ENCODE peak calls at places on chromosomes 3 and 15, in ten cellular contexts. One of them, this sample, is unnamed. For H3K4me1, the result is how much of the 10 kb centered on the place peaks cover.

GRCh38 chr3:98971183-98971681 is 69.7 kb upstream of the DCBLD2 start:
- DNase-seq in tibial artery: no peak
- DNase-seq in SK-N-SH: no peak
- DNase-seq in pancreas: no peak
- DNase-seq in neuronal stem cell: no peak
- DNase-seq in HAP-1: no peak
- DNase-seq in CD8-positive, alpha-beta T cell: no peak
- DNase-seq in heart right ventricle: no peak
- DNase-seq in mucosa of descending colon: no peak
- DNase-seq in PC-3: peak
- DNase-seq in this sample: peak

GRCh38 chr15:62394079-62394478 is 229.0 kb upstream of the C2CD4B start:
- DNase-seq in tibial artery: no peak
- DNase-seq in SK-N-SH: no peak
- DNase-seq in pancreas: no peak
- DNase-seq in neuronal stem cell: no peak
- DNase-seq in HAP-1: no peak
- DNase-seq in CD8-positive, alpha-beta T cell: no peak
- DNase-seq in heart right ventricle: no peak
- DNase-seq in mucosa of descending colon: no peak
- DNase-seq in PC-3: no peak
- DNase-seq in this sample: no peak

GRCh38 chr15:94453227-94453626 is 221.9 kb downstream of the MCTP2 start:
- DNase-seq in tibial artery: no peak
- DNase-seq in SK-N-SH: no peak
- DNase-seq in pancreas: no peak
- DNase-seq in neuronal stem cell: no peak
- DNase-seq in HAP-1: no peak
- DNase-seq in CD8-positive, alpha-beta T cell: no peak
- DNase-seq in heart right ventricle: no peak
- DNase-seq in mucosa of descending colon: no peak
- DNase-seq in PC-3: no peak
- DNase-seq in this sample: peak

GRCh38 chr3:99755831-99756230 is 61.8 kb upstream of the CMSS1 start:
- DNase-seq in tibial artery: no peak
- DNase-seq in SK-N-SH: no peak
- DNase-seq in pancreas: no peak
- DNase-seq in neuronal stem cell: no peak
- DNase-seq in HAP-1: no peak
- DNase-seq in CD8-positive, alpha-beta T cell: no peak
- DNase-seq in heart right ventricle: no peak
- DNase-seq in mucosa of descending colon: no peak
- DNase-seq in PC-3: no peak
- DNase-seq in this sample: no peak

GRCh38 chr3:58234516-58234931 is 3.1 kb upstream of the ABHD6 start:
- DNase-seq in tibial artery: no peak
- DNase-seq in SK-N-SH: no peak
- DNase-seq in pancreas: no peak
- DNase-seq in neuronal stem cell: no peak
- DNase-seq in HAP-1: no peak
- DNase-seq in CD8-positive, alpha-beta T cell: no peak
- DNase-seq in heart right ventricle: no peak
- DNase-seq in mucosa of descending colon: no peak
- DNase-seq in PC-3: peak
- DNase-seq in this sample: peak

GRCh38 chr15:32864051-32864450 is 146.2 kb downstream of the GREM1 start:
- DNase-seq in tibial artery: no peak
- DNase-seq in SK-N-SH: no peak
- DNase-seq in pancreas: no peak
- DNase-seq in neuronal stem cell: no peak
- DNase-seq in HAP-1: no peak
- DNase-seq in CD8-positive, alpha-beta T cell: no peak
- DNase-seq in heart right ventricle: no peak
- DNase-seq in mucosa of descending colon: no peak
- DNase-seq in PC-3: no peak
- DNase-seq in this sample: no peak

GRCh38 chr15:74263473-74263872 is 27.3 kb downstream of the CCDC33 start:
- DNase-seq in tibial artery: no peak
- DNase-seq in SK-N-SH: no peak
- DNase-seq in pancreas: no peak
- DNase-seq in neuronal stem cell: no peak
- DNase-seq in HAP-1: no peak
- DNase-seq in CD8-positive, alpha-beta T cell: no peak
- DNase-seq in heart right ventricle: no peak
- DNase-seq in mucosa of descending colon: no peak
- DNase-seq in PC-3: no peak
- DNase-seq in this sample: peak

GRCh38 chr3:36543276-36543997 is 163.1 kb downstream of the STAC start:
- DNase-seq in tibial artery: no peak
- DNase-seq in SK-N-SH: no peak
- DNase-seq in pancreas: no peak
- DNase-seq in neuronal stem cell: no peak
- DNase-seq in HAP-1: no peak
- DNase-seq in CD8-positive, alpha-beta T cell: no peak
- DNase-seq in heart right ventricle: no peak
- DNase-seq in mucosa of descending colon: no peak
- DNase-seq in PC-3: no peak
- DNase-seq in this sample: no peak

GRCh38 chr3:123036352-123037014 is 8.9 kb upstream of the SEMA5B start:
- DNase-seq in tibial artery: no peak
- DNase-seq in SK-N-SH: no peak
- DNase-seq in pancreas: no peak
- DNase-seq in neuronal stem cell: no peak
- DNase-seq in HAP-1: no peak
- DNase-seq in CD8-positive, alpha-beta T cell: no peak
- DNase-seq in heart right ventricle: no peak
- DNase-seq in mucosa of descending colon: no peak
- DNase-seq in PC-3: peak
- DNase-seq in this sample: peak

GRCh38 chr15:80233511-80234080 is 18.4 kb downstream of the CTXND1 start:
- DNase-seq in tibial artery: no peak
- DNase-seq in SK-N-SH: no peak
- DNase-seq in pancreas: no peak
- DNase-seq in neuronal stem cell: peak
- DNase-seq in HAP-1: no peak
- DNase-seq in CD8-positive, alpha-beta T cell: no peak
- DNase-seq in heart right ventricle: no peak
- DNase-seq in mucosa of descending colon: no peak
- DNase-seq in PC-3: no peak
- DNase-seq in this sample: no peak

DNA sequence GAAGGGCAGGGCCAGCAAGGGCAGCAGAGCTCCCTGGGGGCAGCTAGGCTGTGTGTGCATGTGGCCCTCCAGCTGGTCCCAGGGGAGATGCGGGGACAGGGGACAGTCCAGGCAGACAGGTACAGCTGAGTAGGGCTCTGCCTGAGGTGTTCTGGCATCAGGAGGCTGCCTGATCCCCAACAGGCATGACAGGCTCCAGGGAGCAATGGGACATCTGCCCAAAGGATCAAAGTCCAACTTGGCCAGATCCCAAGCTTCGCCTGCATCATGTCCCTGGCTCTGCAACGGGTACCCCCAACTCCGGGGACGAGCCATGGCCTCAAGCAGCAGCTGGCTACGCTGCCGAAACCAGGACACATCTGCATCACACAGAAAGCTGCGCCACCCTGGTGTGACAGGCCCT is 21.8 kb downstream of the ATRIP start:
- DNase-seq in tibial artery: no peak
- DNase-seq in SK-N-SH: peak
- DNase-seq in pancreas: peak
- DNase-seq in neuronal stem cell: no peak
- DNase-seq in HAP-1: no peak
- DNase-seq in CD8-positive, alpha-beta T cell: no peak
- DNase-seq in heart right ventricle: no peak
- DNase-seq in mucosa of descending colon: peak
- DNase-seq in PC-3: no peak
- DNase-seq in this sample: no peak
- H3K4me1 ChIP-seq in tibial artery: half or more
- H3K4me1 ChIP-seq in SK-N-SH: under half
- H3K4me1 ChIP-seq in pancreas: under half
- H3K4me1 ChIP-seq in neuronal stem cell: under half
- H3K4me1 ChIP-seq in HAP-1: under half
- H3K4me1 ChIP-seq in CD8-positive, alpha-beta T cell: half or more
- H3K4me1 ChIP-seq in heart right ventricle: half or more
- H3K4me1 ChIP-seq in mucosa of descending colon: half or more
- H3K4me1 ChIP-seq in PC-3: under half
- H3K4me1 ChIP-seq in this sample: under half

GRCh38 chr3:133573054-133573628 is 345 bp upstream of the CDV3 start:
- DNase-seq in tibial artery: peak
- DNase-seq in SK-N-SH: peak
- DNase-seq in pancreas: peak
- DNase-seq in neuronal stem cell: peak
- DNase-seq in HAP-1: peak
- DNase-seq in CD8-positive, alpha-beta T cell: peak
- DNase-seq in heart right ventricle: peak
- DNase-seq in mucosa of descending colon: peak
- DNase-seq in PC-3: peak
- DNase-seq in this sample: peak

GRCh38 chr3:133570139-133570936 is 3.1 kb upstream of the CDV3 start:
- DNase-seq in tibial artery: no peak
- DNase-seq in SK-N-SH: no peak
- DNase-seq in pancreas: peak
- DNase-seq in neuronal stem cell: no peak
- DNase-seq in HAP-1: no peak
- DNase-seq in CD8-positive, alpha-beta T cell: no peak
- DNase-seq in heart right ventricle: peak
- DNase-seq in mucosa of descending colon: no peak
- DNase-seq in PC-3: peak
- DNase-seq in this sample: peak

GRCh38 chr3:133568294-133569014 is 5.0 kb upstream of the CDV3 start:
- DNase-seq in tibial artery: no peak
- DNase-seq in SK-N-SH: no peak
- DNase-seq in pancreas: no peak
- DNase-seq in neuronal stem cell: no peak
- DNase-seq in HAP-1: no peak
- DNase-seq in CD8-positive, alpha-beta T cell: no peak
- DNase-seq in heart right ventricle: no peak
- DNase-seq in mucosa of descending colon: no peak
- DNase-seq in PC-3: peak
- DNase-seq in this sample: peak

GRCh38 chr3:133572158-133573053 is 1.1 kb upstream of the CDV3 start:
- DNase-seq in tibial artery: no peak
- DNase-seq in SK-N-SH: no peak
- DNase-seq in pancreas: no peak
- DNase-seq in neuronal stem cell: no peak
- DNase-seq in HAP-1: no peak
- DNase-seq in CD8-positive, alpha-beta T cell: no peak
- DNase-seq in heart right ventricle: no peak
- DNase-seq in mucosa of descending colon: peak
- DNase-seq in PC-3: no peak
- DNase-seq in this sample: no peak

GRCh38 chr3:133570937-133571320 is 2.6 kb upstream of the CDV3 start:
- DNase-seq in tibial artery: no peak
- DNase-seq in SK-N-SH: no peak
- DNase-seq in pancreas: no peak
- DNase-seq in neuronal stem cell: no peak
- DNase-seq in HAP-1: no peak
- DNase-seq in CD8-positive, alpha-beta T cell: no peak
- DNase-seq in heart right ventricle: no peak
- DNase-seq in mucosa of descending colon: no peak
- DNase-seq in PC-3: peak
- DNase-seq in this sample: peak
- H3K4me1 ChIP-seq in tibial artery: under half
- H3K4me1 ChIP-seq in SK-N-SH: under half
- H3K4me1 ChIP-seq in pancreas: under half
- H3K4me1 ChIP-seq in neuronal stem cell: under half
- H3K4me1 ChIP-seq in HAP-1: under half
- H3K4me1 ChIP-seq in CD8-positive, alpha-beta T cell: under half
- H3K4me1 ChIP-seq in heart right ventricle: under half
- H3K4me1 ChIP-seq in mucosa of descending colon: under half
- H3K4me1 ChIP-seq in PC-3: half or more
- H3K4me1 ChIP-seq in this sample: under half

GRCh38 chr3:105354429-105354828 is 12.3 kb upstream of the ALCAM start:
- DNase-seq in tibial artery: no peak
- DNase-seq in SK-N-SH: no peak
- DNase-seq in pancreas: no peak
- DNase-seq in neuronal stem cell: no peak
- DNase-seq in HAP-1: no peak
- DNase-seq in CD8-positive, alpha-beta T cell: no peak
- DNase-seq in heart right ventricle: no peak
- DNase-seq in mucosa of descending colon: no peak
- DNase-seq in PC-3: peak
- DNase-seq in this sample: no peak
- H3K4me1 ChIP-seq in tibial artery: under half
- H3K4me1 ChIP-seq in SK-N-SH: under half
- H3K4me1 ChIP-seq in pancreas: under half
- H3K4me1 ChIP-seq in neuronal stem cell: under half
- H3K4me1 ChIP-seq in HAP-1: under half
- H3K4me1 ChIP-seq in CD8-positive, alpha-beta T cell: under half
- H3K4me1 ChIP-seq in heart right ventricle: under half
- H3K4me1 ChIP-seq in mucosa of descending colon: under half
- H3K4me1 ChIP-seq in PC-3: half or more
- H3K4me1 ChIP-seq in this sample: half or more

GRCh38 chr3:10390641-10391373 is 69.9 kb upstream of the SEC13 start:
- DNase-seq in tibial artery: no peak
- DNase-seq in SK-N-SH: no peak
- DNase-seq in pancreas: no peak
- DNase-seq in neuronal stem cell: no peak
- DNase-seq in HAP-1: no peak
- DNase-seq in CD8-positive, alpha-beta T cell: no peak
- DNase-seq in heart right ventricle: no peak
- DNase-seq in mucosa of descending colon: no peak
- DNase-seq in PC-3: no peak
- DNase-seq in this sample: no peak

GRCh38 chr3:10393514-10393913 is 72.6 kb upstream of the SEC13 start:
- DNase-seq in tibial artery: no peak
- DNase-seq in SK-N-SH: no peak
- DNase-seq in pancreas: no peak
- DNase-seq in neuronal stem cell: no peak
- DNase-seq in HAP-1: no peak
- DNase-seq in CD8-positive, alpha-beta T cell: no peak
- DNase-seq in heart right ventricle: no peak
- DNase-seq in mucosa of descending colon: no peak
- DNase-seq in PC-3: no peak
- DNase-seq in this sample: no peak

GRCh38 chr3:10391391-10391790 is 70.5 kb upstream of the SEC13 start:
- DNase-seq in tibial artery: no peak
- DNase-seq in SK-N-SH: no peak
- DNase-seq in pancreas: no peak
- DNase-seq in neuronal stem cell: no peak
- DNase-seq in HAP-1: no peak
- DNase-seq in CD8-positive, alpha-beta T cell: no peak
- DNase-seq in heart right ventricle: no peak
- DNase-seq in mucosa of descending colon: no peak
- DNase-seq in PC-3: no peak
- DNase-seq in this sample: no peak

GRCh38 chr3:10392906-10393461 is 72.1 kb upstream of the SEC13 start:
- DNase-seq in tibial artery: no peak
- DNase-seq in SK-N-SH: no peak
- DNase-seq in pancreas: no peak
- DNase-seq in neuronal stem cell: no peak
- DNase-seq in HAP-1: no peak
- DNase-seq in CD8-positive, alpha-beta T cell: no peak
- DNase-seq in heart right ventricle: no peak
- DNase-seq in mucosa of descending colon: no peak
- DNase-seq in PC-3: no peak
- DNase-seq in this sample: no peak

DNA sequence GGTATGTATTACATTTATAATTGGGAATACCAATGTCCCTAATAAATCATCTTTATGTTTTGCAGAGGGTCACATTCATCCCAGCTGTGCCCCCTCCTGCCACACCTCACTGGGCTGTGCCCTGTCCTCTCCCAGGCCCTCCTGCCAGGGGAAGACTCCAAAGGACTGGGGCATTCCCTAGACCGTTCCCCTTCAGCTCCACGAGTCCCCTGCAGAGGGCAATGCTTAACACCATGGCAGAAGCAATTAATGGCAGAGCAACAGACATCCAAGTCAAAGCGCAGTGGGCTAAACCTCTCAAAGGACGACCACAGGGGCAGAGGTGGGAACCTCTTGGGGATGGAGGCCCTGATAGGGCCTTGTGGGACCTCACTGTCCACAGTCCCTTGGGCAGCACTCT is 71.3 kb upstream of the SEC13 start:
- DNase-seq in tibial artery: no peak
- DNase-seq in SK-N-SH: no peak
- DNase-seq in pancreas: no peak
- DNase-seq in neuronal stem cell: no peak
- DNase-seq in HAP-1: no peak
- DNase-seq in CD8-positive, alpha-beta T cell: no peak
- DNase-seq in heart right ventricle: no peak
- DNase-seq in mucosa of descending colon: no peak
- DNase-seq in PC-3: no peak
- DNase-seq in this sample: no peak
- H3K4me1 ChIP-seq in tibial artery: under half
- H3K4me1 ChIP-seq in SK-N-SH: under half
- H3K4me1 ChIP-seq in pancreas: under half
- H3K4me1 ChIP-seq in neuronal stem cell: under half
- H3K4me1 ChIP-seq in HAP-1: under half
- H3K4me1 ChIP-seq in CD8-positive, alpha-beta T cell: under half
- H3K4me1 ChIP-seq in heart right ventricle: under half
- H3K4me1 ChIP-seq in mucosa of descending colon: under half
- H3K4me1 ChIP-seq in PC-3: under half
- H3K4me1 ChIP-seq in this sample: under half